ENCODE peak calls at places on chromosomes 6 and 20, in five cellular contexts. J, O, E, U and V are unnamed samples.
A peak's percentile ranks its signal among the peaks of the same experiment; 100 is the strongest.

GRCh38 chr6:81772741-81773140 is 20.3 kb upstream of the TENT5A start:
- DNase-seq in J (no peak), O (no peak), E (no peak), U (no peak), V (peak; percentile 38)

GRCh38 chr6:149833651-149834050 is 30.5 kb downstream of the LRP11 start:
- DNase-seq in J (no peak), O (no peak), E (no peak), U (no peak), V (no peak)

GRCh38 chr6:133680994-133681393 is 207.9 kb upstream of the TCF21 start:
- DNase-seq in J (no peak), O (no peak), E (no peak), U (no peak), V (no peak)

GRCh38 chr6:12804967-12805645 is 88.5 kb downstream of the PHACTR1 start:
- DNase-seq in J (no peak), O (no peak), E (no peak), U (no peak), V (no peak)

GRCh38 chr6:39555136-39555535 is 170.1 kb downstream of the KIF6 start:
- DNase-seq in J (no peak), O (no peak), E (no peak), U (no peak), V (no peak)

GRCh38 chr6:108080010-108080780 is 5.7 kb upstream of the OSTM1 start:
- DNase-seq in J (no peak), O (no peak), E (no peak), U (no peak), V (peak; percentile 1)

GRCh38 chr6:38649744-38650143 is 10.0 kb upstream of the BTBD9 start:
- DNase-seq in J (no peak), O (no peak), E (no peak), U (no peak), V (no peak)

GRCh38 chr20:11766961-11767360 is 150.7 kb upstream of the BTBD3 start:
- DNase-seq in J (no peak), O (no peak), E (no peak), U (no peak), V (peak; percentile 11)

GRCh38 chr6:66926060-66926459 is 1219.0 kb upstream of the EYS start:
- DNase-seq in J (peak; percentile 56), O (no peak), E (no peak), U (peak; percentile 31), V (peak; percentile 6)

GRCh38 chr6:158843751-158844683 is 24.8 kb upstream of the EZR start:
- DNase-seq in J (no peak), O (no peak), E (no peak), U (no peak), V (no peak)

GRCh38 chr20:11200423-11200822 is 526.6 kb upstream of the JAG1 start:
- DNase-seq in J (no peak), O (no peak), E (no peak), U (no peak), V (no peak)

GRCh38 chr6:113352029-113352801 is 504.9 kb upstream of the MARCKS start:
- DNase-seq in J (no peak), O (no peak), E (no peak), U (no peak), V (peak; percentile 37)

GRCh38 chr6:3663081-3663480 is 88.4 kb downstream of the PXDC1 start:
- DNase-seq in J (no peak), O (no peak), E (no peak), U (no peak), V (no peak)

GRCh38 chr6:115487331-115487730 is 573.4 kb downstream of the FRK start:
- DNase-seq in J (no peak), O (no peak), E (no peak), U (no peak), V (no peak)

GRCh38 chr20:57433658-57434389 is 42.6 kb downstream of the RBM38 start:
- DNase-seq in J (no peak), O (no peak), E (no peak), U (peak; percentile 31), V (no peak)

GRCh38 chr20:44370639-44371218 is 15.2 kb downstream of the HNF4A start:
- DNase-seq in J (no peak), O (no peak), E (no peak), U (no peak), V (no peak)

GRCh38 chr6:79861023-79861422 is 86.3 kb downstream of the ELOVL4 start:
- DNase-seq in J (no peak), O (no peak), E (no peak), U (no peak), V (no peak)

GRCh38 chr6:137291441-137291840 is 72.3 kb upstream of the IFNGR1 start:
- DNase-seq in J (no peak), O (no peak), E (no peak), U (no peak), V (peak; percentile 59)

GRCh38 chr20:48538058-48538825 is 289.6 kb downstream of the PREX1 start:
- DNase-seq in J (no peak), O (no peak), E (no peak), U (no peak), V (peak; percentile 7)

GRCh38 chr6:5175195-5175594 is 85.6 kb downstream of the LYRM4 start:
- DNase-seq in J (peak; percentile 58), O (no peak), E (no peak), U (peak; percentile 4), V (no peak)

GRCh38 chr6:16713597-16713996 is 47.7 kb downstream of the ATXN1 start:
- DNase-seq in J (no peak), O (no peak), E (no peak), U (no peak), V (no peak)

GRCh38 chr20:47351643-47352331 is 4.7 kb downstream of the ZMYND8 start:
- DNase-seq in J (no peak), O (peak; percentile 21), E (no peak), U (peak; percentile 73), V (no peak)

GRCh38 chr20:1323256-1323655 is 5.7 kb downstream of the SDCBP2 start:
- DNase-seq in J (no peak), O (no peak), E (no peak), U (no peak), V (no peak)

GRCh38 chr20:4979841-4980410 is 21.4 kb downstream of the SLC23A2 start:
- DNase-seq in J (no peak), O (no peak), E (no peak), U (no peak), V (no peak)

GRCh38 chr6:106608080-106608668 is 21.1 kb downstream of the RTN4IP1 start:
- DNase-seq in J (peak; percentile 49), O (peak; percentile 77), E (no peak), U (peak; percentile 90), V (no peak)

GRCh38 chr20:815914-816606 is 17.5 kb upstream of the FAM110A start:
- DNase-seq in J (peak; percentile 74), O (peak; percentile 77), E (peak; percentile 15), U (peak; percentile 87), V (no peak)

GRCh38 chr6:166936079-166936787 is 20.1 kb downstream of the RNASET2 start:
- DNase-seq in J (no peak), O (no peak), E (no peak), U (no peak), V (no peak)

GRCh38 chr20:44254073-44254472 is 7.0 kb downstream of the GDAP1L1 start:
- DNase-seq in J (no peak), O (no peak), E (no peak), U (no peak), V (no peak)

GRCh38 chr6:167819640-167820039 is 7.1 kb upstream of the AFDN start:
- DNase-seq in J (no peak), O (no peak), E (no peak), U (no peak), V (no peak)

GRCh38 chr20:62117658-62118057 is 4.6 kb upstream of the LSM14B start:
- DNase-seq in J (no peak), O (no peak), E (no peak), U (no peak), V (no peak)

GRCh38 chr20:24784607-24785006 is 164.5 kb upstream of the CST7 start:
- DNase-seq in J (no peak), O (no peak), E (no peak), U (no peak), V (no peak)

GRCh38 chr6:33297956-33298772 is 578 bp downstream of the RGL2 start:
- DNase-seq in J (no peak), O (no peak), E (peak; percentile 16), U (peak; percentile 87), V (no peak)

GRCh38 chr20:49661560-49662329 is 51.9 kb downstream of the B4GALT5 start:
- DNase-seq in J (no peak), O (no peak), E (no peak), U (no peak), V (no peak)

GRCh38 chr6:146968041-146968760 is 236.0 kb upstream of the STXBP5 start:
- DNase-seq in J (no peak), O (no peak), E (no peak), U (no peak), V (peak; percentile 76)

GRCh38 chr20:3843490-3843889 is 3.1 kb upstream of the MAVS start:
- DNase-seq in J (no peak), O (no peak), E (no peak), U (no peak), V (peak; percentile 60)

GRCh38 chr6:155645328-155645727 is 189.7 kb upstream of the NOX3 start:
- DNase-seq in J (no peak), O (no peak), E (no peak), U (no peak), V (no peak)